ENCODE peak calls at places on chromosomes 12 and 14, in six cellular contexts. One of them, this sample, is unnamed. For H3K36me3, the result is how much of the 10 kb centered on the place peaks cover.

GRCh38 chr12:123356159-123356670 is 8.4 kb downstream of the SBNO1 start:
- DNase-seq in CD4-positive, alpha-beta memory T cell: no peak
- DNase-seq in esophagus muscularis mucosa: no peak
- DNase-seq in breast epithelium: no peak
- DNase-seq in upper lobe of left lung: no peak
- DNase-seq in psoas muscle: no peak
- DNase-seq in this sample: no peak

GRCh38 chr12:29270001-29270400 is 111.0 kb downstream of the ERGIC2 start:
- DNase-seq in CD4-positive, alpha-beta memory T cell: no peak
- DNase-seq in esophagus muscularis mucosa: no peak
- DNase-seq in breast epithelium: no peak
- DNase-seq in upper lobe of left lung: no peak
- DNase-seq in psoas muscle: no peak
- DNase-seq in this sample: no peak

GRCh38 chr12:70733385-70733784 is 96.2 kb upstream of the PTPRB start:
- DNase-seq in CD4-positive, alpha-beta memory T cell: no peak
- DNase-seq in esophagus muscularis mucosa: no peak
- DNase-seq in breast epithelium: no peak
- DNase-seq in upper lobe of left lung: no peak
- DNase-seq in psoas muscle: no peak
- DNase-seq in this sample: peak

GRCh38 chr12:40078201-40078730 is 27.6 kb downstream of the SLC2A13 start:
- DNase-seq in CD4-positive, alpha-beta memory T cell: no peak
- DNase-seq in esophagus muscularis mucosa: no peak
- DNase-seq in breast epithelium: no peak
- DNase-seq in upper lobe of left lung: no peak
- DNase-seq in psoas muscle: no peak
- DNase-seq in this sample: no peak

GRCh38 chr14:103260629-103261124 is 73.4 kb upstream of the EIF5 start:
- DNase-seq in CD4-positive, alpha-beta memory T cell: no peak
- DNase-seq in esophagus muscularis mucosa: no peak
- DNase-seq in breast epithelium: peak
- DNase-seq in upper lobe of left lung: no peak
- DNase-seq in psoas muscle: peak
- DNase-seq in this sample: peak

GRCh38 chr12:108419949-108420348 is 80.8 kb upstream of the CMKLR1 start:
- DNase-seq in CD4-positive, alpha-beta memory T cell: no peak
- DNase-seq in esophagus muscularis mucosa: no peak
- DNase-seq in breast epithelium: no peak
- DNase-seq in upper lobe of left lung: no peak
- DNase-seq in psoas muscle: no peak
- DNase-seq in this sample: no peak

GRCh38 chr12:96399919-96400630 is at the start of gene CDK17:
- DNase-seq in CD4-positive, alpha-beta memory T cell: peak
- DNase-seq in esophagus muscularis mucosa: peak
- DNase-seq in breast epithelium: peak
- DNase-seq in upper lobe of left lung: peak
- DNase-seq in psoas muscle: peak
- DNase-seq in this sample: peak

GRCh38 chr12:1639538-1639937 is 10.5 kb downstream of the WNT5B start:
- DNase-seq in CD4-positive, alpha-beta memory T cell: no peak
- DNase-seq in esophagus muscularis mucosa: no peak
- DNase-seq in breast epithelium: no peak
- DNase-seq in upper lobe of left lung: peak
- DNase-seq in psoas muscle: no peak
- DNase-seq in this sample: peak

GRCh38 chr12:74514098-74514872 is 23.4 kb upstream of the ATXN7L3B start:
- DNase-seq in CD4-positive, alpha-beta memory T cell: no peak
- DNase-seq in esophagus muscularis mucosa: no peak
- DNase-seq in breast epithelium: no peak
- DNase-seq in upper lobe of left lung: peak
- DNase-seq in psoas muscle: no peak
- DNase-seq in this sample: no peak

GRCh38 chr12:132775502-132776233 is 14.0 kb upstream of the ANKLE2 start:
- DNase-seq in CD4-positive, alpha-beta memory T cell: no peak
- DNase-seq in esophagus muscularis mucosa: no peak
- DNase-seq in breast epithelium: no peak
- DNase-seq in upper lobe of left lung: peak
- DNase-seq in psoas muscle: no peak
- DNase-seq in this sample: no peak

GRCh38 chr14:93785423-93785822 is 2.9 kb downstream of the PRIMA1 start:
- DNase-seq in CD4-positive, alpha-beta memory T cell: no peak
- DNase-seq in esophagus muscularis mucosa: no peak
- DNase-seq in breast epithelium: no peak
- DNase-seq in upper lobe of left lung: no peak
- DNase-seq in psoas muscle: no peak
- DNase-seq in this sample: no peak

GRCh38 chr12:83477706-83478105 is 791.0 kb downstream of the TMTC2 start:
- DNase-seq in CD4-positive, alpha-beta memory T cell: no peak
- DNase-seq in esophagus muscularis mucosa: no peak
- DNase-seq in breast epithelium: no peak
- DNase-seq in upper lobe of left lung: no peak
- DNase-seq in psoas muscle: no peak
- DNase-seq in this sample: no peak

GRCh38 chr12:52879394-52880351 is 25.2 kb downstream of the KRT8 start:
- DNase-seq in CD4-positive, alpha-beta memory T cell: peak
- DNase-seq in esophagus muscularis mucosa: no peak
- DNase-seq in breast epithelium: peak
- DNase-seq in upper lobe of left lung: peak
- DNase-seq in psoas muscle: peak
- DNase-seq in this sample: peak
- H3K4me3 ChIP-seq in CD4-positive, alpha-beta memory T cell: no peak
- H3K4me3 ChIP-seq in esophagus muscularis mucosa: peak
- H3K4me3 ChIP-seq in breast epithelium: peak
- H3K4me3 ChIP-seq in upper lobe of left lung: peak
- H3K4me3 ChIP-seq in psoas muscle: peak
- H3K4me3 ChIP-seq in this sample: peak

GRCh38 chr12:105206686-105207374 is 29.1 kb downstream of the APPL2 start:
- DNase-seq in CD4-positive, alpha-beta memory T cell: no peak
- DNase-seq in esophagus muscularis mucosa: no peak
- DNase-seq in breast epithelium: no peak
- DNase-seq in upper lobe of left lung: peak
- DNase-seq in psoas muscle: no peak
- DNase-seq in this sample: no peak
- H3K36me3 ChIP-seq in CD4-positive, alpha-beta memory T cell: under half
- H3K36me3 ChIP-seq in esophagus muscularis mucosa: half or more
- H3K36me3 ChIP-seq in breast epithelium: under half
- H3K36me3 ChIP-seq in upper lobe of left lung: half or more
- H3K36me3 ChIP-seq in psoas muscle: under half
- H3K36me3 ChIP-seq in this sample: under half

DNA sequence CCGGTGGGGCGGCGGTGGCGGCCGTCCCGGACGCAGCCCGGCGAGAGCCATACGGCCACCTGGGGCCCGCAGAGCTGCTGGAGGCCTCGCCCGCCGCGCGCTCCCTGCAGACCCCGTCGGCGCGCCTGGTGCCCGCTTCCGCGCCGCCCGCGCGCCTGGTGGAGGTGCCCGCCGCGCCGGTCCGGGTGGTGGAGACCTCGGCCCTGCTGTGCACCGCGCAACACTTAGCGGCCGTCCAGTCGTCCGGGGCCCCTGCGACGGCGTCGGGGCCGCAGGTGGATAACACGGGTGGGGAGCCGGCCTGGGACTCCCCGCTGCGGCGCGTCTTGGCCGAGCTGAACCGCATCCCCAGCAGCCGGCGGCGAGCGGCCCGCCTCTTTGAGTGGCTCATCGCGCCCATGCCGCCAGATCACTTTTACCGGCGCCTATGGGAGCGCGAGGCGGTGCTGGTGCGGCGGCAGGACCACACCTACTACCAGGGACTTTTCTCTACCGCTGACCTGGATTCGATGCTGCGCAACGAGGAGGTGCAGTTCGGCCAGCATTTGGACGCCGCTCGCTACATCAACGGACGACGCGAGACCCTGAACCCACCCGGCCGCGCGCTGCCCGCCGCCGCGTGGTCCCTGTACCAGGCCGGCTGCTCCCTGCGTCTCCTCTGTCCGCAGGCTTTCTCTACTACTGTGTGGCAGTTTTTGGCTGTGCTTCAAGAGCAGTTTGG is 683 bp downstream of the RIOX1 start:
- DNase-seq in CD4-positive, alpha-beta memory T cell: peak
- DNase-seq in esophagus muscularis mucosa: no peak
- DNase-seq in breast epithelium: peak
- DNase-seq in upper lobe of left lung: peak
- DNase-seq in psoas muscle: peak
- DNase-seq in this sample: peak
- H3K4me3 ChIP-seq in CD4-positive, alpha-beta memory T cell: peak
- H3K4me3 ChIP-seq in esophagus muscularis mucosa: peak
- H3K4me3 ChIP-seq in breast epithelium: peak
- H3K4me3 ChIP-seq in upper lobe of left lung: peak
- H3K4me3 ChIP-seq in psoas muscle: peak
- H3K4me3 ChIP-seq in this sample: peak

GRCh38 chr14:55665067-55665700 is 85.2 kb downstream of the KTN1 start:
- DNase-seq in CD4-positive, alpha-beta memory T cell: no peak
- DNase-seq in esophagus muscularis mucosa: no peak
- DNase-seq in breast epithelium: no peak
- DNase-seq in upper lobe of left lung: no peak
- DNase-seq in psoas muscle: no peak
- DNase-seq in this sample: no peak
- H3K36me3 ChIP-seq in CD4-positive, alpha-beta memory T cell: under half
- H3K36me3 ChIP-seq in esophagus muscularis mucosa: under half
- H3K36me3 ChIP-seq in breast epithelium: under half
- H3K36me3 ChIP-seq in upper lobe of left lung: under half
- H3K36me3 ChIP-seq in psoas muscle: under half
- H3K36me3 ChIP-seq in this sample: under half

GRCh38 chr12:6699989-6700645 is 498 bp downstream of the PIANP start:
- DNase-seq in CD4-positive, alpha-beta memory T cell: no peak
- DNase-seq in esophagus muscularis mucosa: no peak
- DNase-seq in breast epithelium: no peak
- DNase-seq in upper lobe of left lung: peak
- DNase-seq in psoas muscle: no peak
- DNase-seq in this sample: peak
- H3K4me3 ChIP-seq in CD4-positive, alpha-beta memory T cell: no peak
- H3K4me3 ChIP-seq in esophagus muscularis mucosa: peak
- H3K4me3 ChIP-seq in breast epithelium: peak
- H3K4me3 ChIP-seq in upper lobe of left lung: peak
- H3K4me3 ChIP-seq in psoas muscle: peak
- H3K4me3 ChIP-seq in this sample: peak

GRCh38 chr12:56163533-56164344 is 5.6 kb downstream of the MYL6 start:
- DNase-seq in CD4-positive, alpha-beta memory T cell: no peak
- DNase-seq in esophagus muscularis mucosa: no peak
- DNase-seq in breast epithelium: no peak
- DNase-seq in upper lobe of left lung: peak
- DNase-seq in psoas muscle: no peak
- DNase-seq in this sample: peak
- H3K36me3 ChIP-seq in CD4-positive, alpha-beta memory T cell: half or more
- H3K36me3 ChIP-seq in esophagus muscularis mucosa: half or more
- H3K36me3 ChIP-seq in breast epithelium: under half
- H3K36me3 ChIP-seq in upper lobe of left lung: half or more
- H3K36me3 ChIP-seq in psoas muscle: under half
- H3K36me3 ChIP-seq in this sample: half or more

GRCh38 chr14:99592394-99592793 is 11.6 kb downstream of the CCDC85C start:
- DNase-seq in CD4-positive, alpha-beta memory T cell: no peak
- DNase-seq in esophagus muscularis mucosa: no peak
- DNase-seq in breast epithelium: no peak
- DNase-seq in upper lobe of left lung: no peak
- DNase-seq in psoas muscle: no peak
- DNase-seq in this sample: no peak

GRCh38 chr14:99593971-99594841 is 9.8 kb downstream of the CCDC85C start:
- DNase-seq in CD4-positive, alpha-beta memory T cell: no peak
- DNase-seq in esophagus muscularis mucosa: no peak
- DNase-seq in breast epithelium: no peak
- DNase-seq in upper lobe of left lung: peak
- DNase-seq in psoas muscle: no peak
- DNase-seq in this sample: peak

GRCh38 chr14:99590746-99591555 is 13.1 kb downstream of the CCDC85C start:
- DNase-seq in CD4-positive, alpha-beta memory T cell: no peak
- DNase-seq in esophagus muscularis mucosa: no peak
- DNase-seq in breast epithelium: no peak
- DNase-seq in upper lobe of left lung: peak
- DNase-seq in psoas muscle: no peak
- DNase-seq in this sample: peak

GRCh38 chr14:99595034-99595433 is 9.0 kb downstream of the CCDC85C start:
- DNase-seq in CD4-positive, alpha-beta memory T cell: peak
- DNase-seq in esophagus muscularis mucosa: no peak
- DNase-seq in breast epithelium: no peak
- DNase-seq in upper lobe of left lung: no peak
- DNase-seq in psoas muscle: no peak
- DNase-seq in this sample: no peak

DNA sequence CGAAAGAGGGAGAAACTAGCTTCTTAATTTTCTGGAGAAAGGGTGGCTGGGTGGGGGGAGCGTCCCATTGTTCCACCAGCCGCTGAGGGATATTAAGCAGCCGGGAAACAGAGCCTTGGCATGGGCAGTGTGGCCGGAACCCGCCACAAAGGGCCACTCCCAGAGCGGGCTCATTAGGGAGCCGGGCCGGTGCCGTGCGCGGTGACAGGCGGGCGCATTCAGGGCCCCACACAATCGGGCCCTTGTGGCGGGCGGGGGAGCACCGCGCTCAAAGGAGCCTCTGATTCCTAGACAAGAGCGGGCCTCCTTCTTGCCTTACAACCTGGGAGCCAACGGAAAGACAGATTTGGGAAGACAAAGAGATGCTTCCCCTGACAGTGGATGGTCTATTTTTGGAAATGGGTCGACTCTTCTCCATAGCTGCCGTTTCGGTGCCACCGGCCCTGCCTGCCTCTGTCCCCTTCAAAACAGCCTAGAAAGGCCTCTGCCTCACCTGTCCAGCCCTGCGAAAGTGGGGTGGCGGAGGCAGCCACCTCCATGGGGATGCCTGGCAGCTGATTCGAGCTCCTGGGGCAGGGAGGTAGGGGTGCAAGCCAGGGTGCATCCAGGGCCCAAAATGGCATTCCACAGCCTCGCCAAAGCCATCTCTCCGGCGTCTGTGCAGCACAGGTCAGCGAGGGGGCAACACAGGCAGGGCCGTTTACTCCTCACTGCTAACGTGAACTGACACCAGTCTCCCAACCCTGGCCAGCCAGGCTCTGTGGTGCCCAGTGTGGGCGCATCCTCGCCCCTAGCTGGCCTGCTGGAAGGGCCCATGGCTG is 10.9 kb downstream of the CCDC85C start:
- DNase-seq in CD4-positive, alpha-beta memory T cell: no peak
- DNase-seq in esophagus muscularis mucosa: no peak
- DNase-seq in breast epithelium: no peak
- DNase-seq in upper lobe of left lung: peak
- DNase-seq in psoas muscle: no peak
- DNase-seq in this sample: peak
- H3K4me3 ChIP-seq in CD4-positive, alpha-beta memory T cell: no peak
- H3K4me3 ChIP-seq in esophagus muscularis mucosa: no peak
- H3K4me3 ChIP-seq in breast epithelium: no peak
- H3K4me3 ChIP-seq in upper lobe of left lung: no peak
- H3K4me3 ChIP-seq in psoas muscle: peak
- H3K4me3 ChIP-seq in this sample: no peak

GRCh38 chr12:30991466-30991865 is 64.9 kb downstream of the TSPAN11 start:
- DNase-seq in CD4-positive, alpha-beta memory T cell: no peak
- DNase-seq in esophagus muscularis mucosa: no peak
- DNase-seq in breast epithelium: no peak
- DNase-seq in upper lobe of left lung: no peak
- DNase-seq in psoas muscle: no peak
- DNase-seq in this sample: no peak
- H3K36me3 ChIP-seq in CD4-positive, alpha-beta memory T cell: under half
- H3K36me3 ChIP-seq in esophagus muscularis mucosa: under half
- H3K36me3 ChIP-seq in breast epithelium: under half
- H3K36me3 ChIP-seq in upper lobe of left lung: under half
- H3K36me3 ChIP-seq in psoas muscle: under half
- H3K36me3 ChIP-seq in this sample: under half

GRCh38 chr12:91513354-91513753 is 330.7 kb upstream of the DCN start:
- DNase-seq in CD4-positive, alpha-beta memory T cell: no peak
- DNase-seq in esophagus muscularis mucosa: no peak
- DNase-seq in breast epithelium: no peak
- DNase-seq in upper lobe of left lung: no peak
- DNase-seq in psoas muscle: no peak
- DNase-seq in this sample: no peak
- H3K4me3 ChIP-seq in CD4-positive, alpha-beta memory T cell: no peak
- H3K4me3 ChIP-seq in esophagus muscularis mucosa: no peak
- H3K4me3 ChIP-seq in breast epithelium: no peak
- H3K4me3 ChIP-seq in upper lobe of left lung: no peak
- H3K4me3 ChIP-seq in psoas muscle: no peak
- H3K4me3 ChIP-seq in this sample: no peak

This sample was measured in H7.